ENCODE peak calls at places on chromosomes 5 and 9, in four cellular contexts. V is IMR-90, M is mesendoderm, L is H1. E is an unnamed sample.

GRCh38 chr5:181203842-181204560 is 995 bp downstream of the TRIM7 start:
- DNase-seq in V (no peak), M (no peak), L (no peak), E (peak; percentile 67)

GRCh38 chr9:97109194-97109811 is 70.4 kb upstream of the CTSV start:
- DNase-seq in V (peak; percentile 6), M (peak; percentile 86), L (peak; percentile 67), E (peak; percentile 77)

GRCh38 chr9:127277099-127277498 is 12.5 kb downstream of the GARNL3 start:
- DNase-seq in V (no peak), M (no peak), L (no peak), E (no peak)

GRCh38 chr5:107705390-107706014 is 34.8 kb upstream of the EFNA5 start:
- DNase-seq in V (peak; percentile 77), M (no peak), L (no peak), E (no peak)

GRCh38 chr5:3349704-3350565 is 245.7 kb upstream of the IRX1 start:
- DNase-seq in V (no peak), M (no peak), L (no peak), E (peak; percentile 4)

GRCh38 chr9:137077758-137078693 is 709 bp downstream of the UAP1L1 start:
- DNase-seq in V (no peak), M (no peak), L (no peak), E (no peak)

GRCh38 chr9:112774006-112774996 is 23.7 kb downstream of the SNX30 start:
- DNase-seq in V (no peak), M (no peak), L (no peak), E (no peak)

GRCh38 chr9:4062966-4063365 is 236.9 kb downstream of the GLIS3 start:
- DNase-seq in V (peak; percentile 34), M (no peak), L (no peak), E (no peak)

GRCh38 chr9:128149001-128149701 is at the start of gene LCN2:
- DNase-seq in V (no peak), M (no peak), L (no peak), E (peak; percentile 22)

GRCh38 chr9:70602364-70603019 is 188.0 kb upstream of the KLF9 start:
- DNase-seq in V (peak; percentile 91), M (peak; percentile 84), L (peak; percentile 58), E (peak; percentile 68)

GRCh38 chr9:136482046-136482792 is 621 bp downstream of the SEC16A start:
- DNase-seq in V (peak; percentile 37), M (peak; percentile 57), L (no peak), E (no peak)

GRCh38 chr5:60960591-60960990 is 15.6 kb downstream of the NDUFAF2 start:
- DNase-seq in V (peak; percentile 46), M (peak; percentile 37), L (no peak), E (no peak)

GRCh38 chr9:32579706-32580331 is 6.9 kb upstream of the NDUFB6 start:
- DNase-seq in V (peak; percentile 53), M (peak; percentile 49), L (peak; percentile 82), E (peak; percentile 59)

GRCh38 chr5:116598871-116599270 is 24.2 kb upstream of the SEMA6A start:
- DNase-seq in V (no peak), M (no peak), L (no peak), E (no peak)

GRCh38 chr5:83567741-83568530 is 96.4 kb downstream of the VCAN start:
- DNase-seq in V (peak; percentile 93), M (peak; percentile 57), L (no peak), E (no peak)

GRCh38 chr5:172846677-172847076 is 12.6 kb downstream of the ERGIC1 start:
- DNase-seq in V (no peak), M (no peak), L (no peak), E (no peak)

GRCh38 chr9:98873535-98874432 is 66.3 kb downstream of the GALNT12 start:
- DNase-seq in V (no peak), M (no peak), L (no peak), E (no peak)

GRCh38 chr5:150312518-150312917 is 9.8 kb upstream of the ARSI start:
- DNase-seq in V (no peak), M (no peak), L (no peak), E (no peak)

GRCh38 chr5:43275391-43275790 is 37.8 kb downstream of the HMGCS1 start:
- DNase-seq in V (no peak), M (no peak), L (no peak), E (no peak)

GRCh38 chr9:14320272-14321245 is 6.6 kb upstream of the NFIB start:
- DNase-seq in V (peak; percentile 95), M (no peak), L (no peak), E (no peak)

GRCh38 chr5:19745247-19745646 is 242.8 kb downstream of the CDH18 start:
- DNase-seq in V (no peak), M (peak; percentile 5), L (peak; percentile 46), E (no peak)

GRCh38 chr5:169724303-169724702 is 87.2 kb downstream of the DOCK2 start:
- DNase-seq in V (no peak), M (no peak), L (no peak), E (no peak)

GRCh38 chr5:150298701-150299451 is 3.8 kb downstream of the ARSI start:
- DNase-seq in V (peak; percentile 99), M (no peak), L (no peak), E (no peak)

GRCh38 chr5:144538845-144539244 is 368.2 kb downstream of the KCTD16 start:
- DNase-seq in V (no peak), M (no peak), L (no peak), E (no peak)

GRCh38 chr5:175692996-175693700 is 35.3 kb downstream of the HRH2 start:
- DNase-seq in V (no peak), M (no peak), L (no peak), E (no peak)

GRCh38 chr9:100277166-100277979 is 75.4 kb downstream of the TEX10 start:
- DNase-seq in V (peak; percentile 61), M (no peak), L (no peak), E (no peak)

GRCh38 chr5:149267241-149267973 is 4.3 kb upstream of the AFAP1L1 start:
- DNase-seq in V (no peak), M (no peak), L (no peak), E (no peak)

GRCh38 chr5:41793156-41793770 is 77.0 kb downstream of the OXCT1 start:
- DNase-seq in V (peak; percentile 93), M (no peak), L (no peak), E (no peak)

GRCh38 chr9:93904649-93905472 is 50.3 kb downstream of the BARX1 start:
- DNase-seq in V (no peak), M (no peak), L (no peak), E (no peak)

GRCh38 chr5:90793183-90793582 is 234.6 kb downstream of the ADGRV1 start:
- DNase-seq in V (no peak), M (no peak), L (no peak), E (no peak)
- H3K27ac ChIP-seq in V (no peak overlapping the region), M (no peak overlapping the region), L (no peak overlapping the region), E (no peak overlapping the region)

GRCh38 chr5:168401226-168401625 is 85.0 kb upstream of the RARS1 start:
- DNase-seq in V (no peak), M (no peak), L (no peak), E (no peak)

GRCh38 chr5:168400429-168401220 is 85.6 kb upstream of the RARS1 start:
- DNase-seq in V (no peak), M (no peak), L (no peak), E (no peak)

GRCh38 chr5:168401880-168402279 is 84.4 kb upstream of the RARS1 start:
- DNase-seq in V (no peak), M (peak; percentile 29), L (no peak), E (no peak)

GRCh38 chr5:168407222-168407621 is 79.0 kb upstream of the RARS1 start:
- DNase-seq in V (peak; percentile 25), M (no peak), L (no peak), E (no peak)

GRCh38 chr5:168404366-168404765 is 81.9 kb upstream of the RARS1 start:
- DNase-seq in V (peak; percentile 92), M (no peak), L (no peak), E (no peak)
- H4K5ac ChIP-seq in V (no peak overlapping the region), M (no peak overlapping the region), L (no peak overlapping the region), E (no peak overlapping the region)

GRCh38 chr5:177329883-177330282 is 18.2 kb upstream of the MXD3 start:
- DNase-seq in V (no peak), M (no peak), L (no peak), E (no peak)

GRCh38 chr5:177332896-177333260 is 18.6 kb downstream of the LMAN2 start:
- DNase-seq in V (no peak), M (no peak), L (no peak), E (no peak)

GRCh38 chr5:177333420-177334154 is 17.9 kb downstream of the LMAN2 start:
- DNase-seq in V (no peak), M (no peak), L (no peak), E (no peak)

GRCh38 chr5:177332031-177332895 is 19.2 kb downstream of the LMAN2 start:
- DNase-seq in V (no peak), M (no peak), L (no peak), E (no peak)

DNA sequence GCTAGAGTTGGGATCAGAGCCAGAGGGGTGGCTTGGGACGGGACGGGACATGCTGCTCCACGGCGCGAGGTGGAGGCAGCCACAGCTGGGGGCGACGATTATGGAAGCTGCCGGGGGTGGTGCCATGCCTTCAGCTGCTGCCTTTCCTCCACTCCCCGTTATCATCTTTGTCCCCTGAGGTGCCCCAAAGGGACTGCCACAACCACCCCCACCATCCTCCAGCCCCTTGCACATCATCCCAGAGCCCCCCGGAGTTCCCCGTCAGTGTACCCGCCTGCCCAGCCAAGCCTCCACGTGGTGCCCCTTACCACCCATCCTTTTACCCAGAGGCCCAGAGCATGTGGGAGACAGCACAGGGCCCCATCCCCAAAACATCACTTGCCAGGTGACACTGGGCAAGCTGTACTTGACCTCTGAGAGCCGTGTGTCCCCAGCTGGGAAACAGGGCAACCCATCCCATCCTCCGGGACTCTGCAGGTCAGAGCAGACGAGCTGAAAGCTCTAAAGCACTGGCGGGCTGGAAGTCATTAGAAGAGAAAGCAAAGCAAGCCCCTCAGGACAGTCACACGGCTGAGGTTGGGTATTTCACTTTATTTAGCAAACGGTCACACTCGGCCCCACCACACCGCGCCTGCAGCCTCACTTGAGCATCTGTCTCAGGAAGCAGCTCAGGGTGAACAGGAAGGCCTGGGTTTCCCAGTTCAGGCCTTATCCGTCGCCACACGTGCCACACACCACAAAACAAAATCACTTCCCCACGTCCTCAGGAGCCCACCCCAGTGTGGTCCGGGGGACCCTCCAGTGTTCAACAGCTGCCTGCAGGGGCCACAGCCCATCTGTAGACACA is 19.5 kb upstream of the MXD3 start:
- DNase-seq in V (no peak), M (no peak), L (no peak), E (no peak)
- H3K4me2 ChIP-seq in V (no peak overlapping the region), M (no peak overlapping the region), L (no peak overlapping the region), E (no peak overlapping the region)

DNA sequence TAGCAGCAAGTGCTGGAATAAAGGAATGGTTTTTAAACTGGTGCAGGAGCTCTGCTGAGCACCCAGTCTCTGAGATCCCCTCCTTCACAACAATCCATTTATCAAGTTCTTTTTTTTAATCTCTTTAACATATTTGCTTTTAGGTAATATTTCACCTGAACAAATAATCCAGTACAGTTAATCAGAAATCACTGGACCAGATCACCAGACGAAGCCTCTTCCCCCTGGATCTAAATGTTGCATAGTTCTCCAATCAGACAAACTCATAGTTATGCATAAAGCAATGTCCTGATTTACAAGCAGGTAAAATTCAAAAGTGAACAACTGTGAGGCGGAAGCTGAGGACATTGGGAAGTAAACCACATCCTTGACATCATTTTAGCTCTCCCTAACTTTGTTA is 657.7 kb upstream of the RORB start:
- DNase-seq in V (no peak), M (no peak), L (no peak), E (no peak)
- H3K27ac ChIP-seq in V (no peak overlapping the region), M (no peak overlapping the region), L (no peak overlapping the region), E (no peak overlapping the region)

E was measured in H9.